ENCODE peak calls at places on chromosome 1, in four cellular contexts. I, C, D and V are unnamed samples. For H3K4me1, the result is how much of the 10 kb centered on the place peaks cover.

GRCh38 chr1:170562644-170563338 is 30.8 kb downstream of the GORAB start:
- DNase-seq in I (peak), C (peak), D (no peak), V (peak)

GRCh38 chr1:219666242-219666641 is 53.3 kb upstream of the ZC3H11B start:
- DNase-seq in I (peak), C (no peak), D (no peak), V (peak)

GRCh38 chr1:93593868-93594602 is 87.6 kb downstream of the BCAR3 start:
- DNase-seq in I (no peak), C (no peak), D (no peak), V (no peak)

GRCh38 chr1:89953929-89954328 is 41.0 kb upstream of the ZNF326 start:
- DNase-seq in I (no peak), C (no peak), D (no peak), V (no peak)

GRCh38 chr1:86259390-86259789 is 102.8 kb upstream of the COL24A1 start:
- DNase-seq in I (peak), C (no peak), D (no peak), V (no peak)

GRCh38 chr1:14017531-14017961 is 317.6 kb downstream of the PRDM2 start:
- DNase-seq in I (no peak), C (no peak), D (peak), V (no peak)

GRCh38 chr1:86377341-86377740 is 18.8 kb downstream of the ODF2L start:
- DNase-seq in I (no peak), C (no peak), D (no peak), V (no peak)

GRCh38 chr1:910881-911721 is 12.6 kb upstream of the SAMD11 start:
- DNase-seq in I (no peak), C (no peak), D (peak), V (no peak)

GRCh38 chr1:179365342-179366092 is at the start of gene AXDND1:
- DNase-seq in I (peak), C (peak), D (peak), V (peak)

GRCh38 chr1:187051618-187052232 is 223.0 kb downstream of the PLA2G4A start:
- DNase-seq in I (peak), C (no peak), D (peak), V (peak)

GRCh38 chr1:83508485-83509151 is 490.3 kb downstream of the TTLL7 start:
- DNase-seq in I (peak), C (no peak), D (no peak), V (peak)

GRCh38 chr1:54980528-54981241 is at the start of gene TMEM61:
- DNase-seq in I (no peak), C (no peak), D (peak), V (peak)

GRCh38 chr1:205783904-205784303 is 8.6 kb upstream of the RAB29 start:
- DNase-seq in I (no peak), C (no peak), D (peak), V (no peak)

GRCh38 chr1:214427871-214428277 is 123.5 kb downstream of the PTPN14 start:
- DNase-seq in I (peak), C (no peak), D (no peak), V (peak)

GRCh38 chr1:54934869-54935268 is 45.6 kb upstream of the TMEM61 start:
- DNase-seq in I (peak), C (no peak), D (no peak), V (peak)

GRCh38 chr1:145773423-145773822 is 50.5 kb downstream of the RNF115 start:
- DNase-seq in I (no peak), C (no peak), D (no peak), V (no peak)

GRCh38 chr1:8944006-8944405 is 1.7 kb upstream of the CA6 start:
- DNase-seq in I (no peak), C (no peak), D (peak), V (no peak)

GRCh38 chr1:177256153-177256814 is 85.5 kb downstream of the BRINP2 start:
- DNase-seq in I (peak), C (peak), D (peak), V (peak)

GRCh38 chr1:241817331-241817792 is 30.6 kb upstream of the EXO1 start:
- DNase-seq in I (peak), C (no peak), D (no peak), V (peak)

DNA sequence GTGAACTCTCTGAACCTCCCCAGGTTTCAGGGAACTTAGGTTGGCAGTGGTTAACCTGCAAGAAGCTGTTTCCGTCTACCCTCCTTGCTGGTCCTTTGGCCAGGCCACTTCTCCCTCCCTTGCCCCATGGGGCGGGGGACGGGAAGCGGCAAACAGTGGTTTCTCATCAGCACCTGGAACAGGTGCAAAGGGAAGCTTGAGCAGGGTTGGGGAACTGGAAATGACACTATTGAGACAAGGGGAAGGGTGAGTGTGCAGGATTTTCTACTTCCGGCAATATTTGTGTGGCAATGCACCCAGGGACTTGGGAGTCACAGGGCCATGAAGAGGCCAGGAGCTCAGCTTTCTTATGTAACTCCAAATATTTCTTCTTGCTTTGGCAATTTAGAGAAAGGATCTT is 29.1 kb upstream of the SARS1 start:
- DNase-seq in I (no peak), C (no peak), D (no peak), V (no peak)
- H3K4me1 ChIP-seq in I (under half), C (under half), D (under half), V (under half)

GRCh38 chr1:17404034-17404671 is 32.2 kb downstream of the PADI6 start:
- DNase-seq in I (no peak), C (no peak), D (peak), V (no peak)

GRCh38 chr1:17400725-17401341 is 28.8 kb downstream of the PADI6 start:
- DNase-seq in I (no peak), C (no peak), D (peak), V (no peak)

GRCh38 chr1:17403081-17403480 is 31.1 kb downstream of the PADI6 start:
- DNase-seq in I (no peak), C (no peak), D (no peak), V (no peak)

GRCh38 chr1:17404820-17405219 is 32.8 kb downstream of the PADI6 start:
- DNase-seq in I (no peak), C (no peak), D (no peak), V (no peak)

DNA sequence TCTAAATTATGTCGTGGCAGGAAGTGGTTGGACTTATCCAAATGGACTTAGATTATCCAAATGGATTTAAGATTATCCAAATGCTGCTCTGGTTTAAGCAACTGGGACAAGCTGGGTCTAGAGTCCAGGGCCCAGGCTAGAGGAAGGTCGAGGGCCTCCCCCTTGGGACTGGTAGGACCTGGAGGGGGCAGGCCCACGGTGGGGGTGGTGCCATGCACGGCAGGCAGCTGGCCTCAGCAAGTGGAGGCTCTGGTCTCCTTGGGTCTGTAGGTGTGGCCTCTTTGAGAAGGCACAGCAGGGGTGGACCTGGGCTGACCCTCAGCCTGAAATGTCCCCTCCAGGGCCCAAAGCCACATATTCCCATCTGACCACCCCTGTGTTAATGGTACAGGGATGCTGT is 29.8 kb downstream of the PADI6 start:
- DNase-seq in I (no peak), C (no peak), D (no peak), V (no peak)
- H3K9ac ChIP-seq in I (no peak), C (no peak), D (no peak), V (no peak)

DNA sequence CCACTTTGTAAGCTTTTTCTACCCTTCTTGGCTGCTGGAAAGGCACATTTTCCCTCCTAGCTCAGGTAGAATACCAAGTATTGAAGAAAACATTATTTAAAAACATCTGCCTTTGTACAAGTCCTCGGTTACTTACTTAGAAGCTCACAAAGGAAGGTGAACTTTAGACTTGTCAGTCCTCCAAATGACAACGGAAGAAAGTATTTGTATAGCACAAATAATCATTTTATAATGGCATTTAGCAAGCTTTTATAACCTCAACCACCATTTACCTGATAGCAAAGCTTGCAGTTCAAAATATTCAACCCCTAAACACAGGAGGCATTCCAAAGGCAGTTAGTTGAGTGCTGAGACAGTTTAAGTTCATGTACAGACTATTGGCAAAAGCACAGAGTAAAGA is 2.5 kb upstream of the FCAMR start:
- DNase-seq in I (no peak), C (no peak), D (no peak), V (no peak)
- H3K4me1 ChIP-seq in I (under half), C (under half), D (under half), V (under half)

DNA sequence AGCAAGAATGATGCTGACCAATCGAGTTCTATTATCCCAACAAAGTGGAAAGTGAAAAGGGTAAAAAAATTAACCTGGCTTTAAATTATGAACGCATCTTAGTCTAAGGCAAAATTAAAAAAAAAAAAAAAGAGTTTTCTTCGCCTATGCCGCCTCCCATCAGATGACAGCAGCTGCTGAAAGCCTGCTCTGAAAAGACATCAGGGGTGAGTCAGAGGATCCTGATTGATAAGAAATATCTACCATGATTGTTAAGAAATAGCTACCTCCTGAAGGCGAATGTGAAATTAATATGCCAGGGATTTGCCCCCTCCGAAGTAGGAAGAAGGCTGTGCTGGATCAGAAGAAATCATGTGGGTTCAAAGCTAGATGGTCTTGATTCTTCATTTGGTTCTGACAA is 216.8 kb upstream of the C1orf87 start:
- DNase-seq in I (no peak), C (no peak), D (no peak), V (no peak)
- H3K9ac ChIP-seq in I (no peak), C (no peak), D (no peak), V (no peak)

GRCh38 chr1:112704908-112705627 is 1.9 kb downstream of the RHOC start:
- DNase-seq in I (peak), C (peak), D (peak), V (peak)
- H3K4me1 ChIP-seq in I (under half), C (under half), D (under half), V (half or more)

GRCh38 chr1:24117722-24118409 is 5.9 kb upstream of the MYOM3 start:
- DNase-seq in I (peak), C (no peak), D (no peak), V (peak)
- H3K9ac ChIP-seq in I (no peak), C (no peak), D (no peak), V (no peak)

DNA sequence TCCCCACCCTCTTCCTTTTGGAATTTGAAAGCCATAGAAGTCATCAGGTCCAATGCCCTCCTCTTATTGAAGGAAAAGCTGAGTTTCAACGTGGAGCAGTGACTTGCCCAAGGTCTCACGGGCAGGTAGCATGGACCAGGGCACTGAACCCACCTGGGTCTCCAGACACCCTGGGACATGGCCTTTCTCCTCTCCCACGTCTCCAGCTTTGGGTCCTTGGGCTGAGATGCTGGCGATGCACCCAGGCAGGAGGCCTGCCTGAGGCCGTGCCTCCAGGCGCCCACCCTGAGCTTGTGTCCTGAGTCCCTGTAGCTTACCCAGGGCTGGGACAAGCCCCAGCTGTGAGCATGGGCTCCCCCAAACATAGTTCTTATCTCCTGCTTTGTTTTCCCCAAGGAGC is 21.4 kb downstream of the LDLRAP1 start:
- DNase-seq in I (no peak), C (no peak), D (no peak), V (no peak)
- H3K4me1 ChIP-seq in I (under half), C (under half), D (under half), V (under half)

GRCh38 chr1:43597028-43597427 is 52.9 kb upstream of the KDM4A start:
- DNase-seq in I (no peak), C (no peak), D (no peak), V (no peak)
- H3K9ac ChIP-seq in I (no peak), C (no peak), D (no peak), V (no peak)

GRCh38 chr1:24769656-24770651 is 24.7 kb downstream of the CLIC4 start:
- DNase-seq in I (peak), C (no peak), D (no peak), V (peak)

GRCh38 chr1:24773618-24774017 is 28.4 kb downstream of the CLIC4 start:
- DNase-seq in I (no peak), C (no peak), D (no peak), V (no peak)

GRCh38 chr1:24770891-24771290 is 25.6 kb downstream of the CLIC4 start:
- DNase-seq in I (peak), C (no peak), D (no peak), V (peak)

GRCh38 chr1:24768873-24769605 is 23.8 kb downstream of the CLIC4 start:
- DNase-seq in I (no peak), C (no peak), D (no peak), V (peak)

GRCh38 chr1:24771574-24771973 is 26.3 kb downstream of the CLIC4 start:
- DNase-seq in I (no peak), C (no peak), D (no peak), V (no peak)
- H3K4me1 ChIP-seq in I (under half), C (under half), D (under half), V (under half)